ENCODE peak calls at places on chromosomes 5 and 9, in eight cellular contexts. I is cardiac muscle cell, S is psoas muscle, H is PC-3, R is GM23248, Z is Karpas-422, W is colonic mucosa, J is breast epithelium. L is an unnamed sample.

GRCh38 chr9:81686614-81687520 is 2.5 kb downstream of the TLE1 start:
- DNase-seq in J (peak; percentile 86), Z (peak; percentile 52), W (peak; percentile 91), I (peak; percentile 89), S (peak; percentile 78), R (peak; percentile 88), H (peak; percentile 79), L (peak; percentile 84)

GRCh38 chr5:132235340-132235739 is 7.7 kb upstream of the P4HA2 start:
- DNase-seq in W (no peak), H (no peak), Z (no peak), I (no peak), J (no peak), R (no peak), S (no peak), L (no peak)

GRCh38 chr5:135085936-135086235 is 51.9 kb upstream of the PITX1 start:
- DNase-seq in Z (no peak), R (no peak), J (no peak), H (no peak), I (no peak), S (no peak), W (no peak), L (no peak)

GRCh38 chr9:130235558-130236435 is 29.8 kb upstream of the HMCN2 start:
- DNase-seq in S (peak; percentile 67), Z (peak; percentile 84), I (peak; percentile 68), J (peak; percentile 62), R (peak; percentile 65), W (peak; percentile 63), H (peak; percentile 53), L (peak; percentile 31)

GRCh38 chr5:538801-539468 is 14.7 kb upstream of the SLC9A3 start:
- DNase-seq in S (peak; percentile 8), J (no peak), H (no peak), W (no peak), I (no peak), Z (no peak), R (peak; percentile 13), L (no peak)

GRCh38 chr5:126365446-126366198 is 57.6 kb upstream of the GRAMD2B start:
- DNase-seq in W (no peak), Z (no peak), S (no peak), R (no peak), H (peak; percentile 84), J (no peak), I (peak; percentile 66), L (no peak)

GRCh38 chr5:174327317-174327864 is 281.9 kb downstream of the NSG2 start:
- DNase-seq in I (peak; percentile 87), R (peak; percentile 80), H (peak; percentile 93), J (no peak), S (peak; percentile 61), W (peak; percentile 46), Z (peak; percentile 92), L (peak; percentile 59)

GRCh38 chr5:10036136-10036535 is 213.6 kb downstream of the ATPSCKMT start:
- DNase-seq in H (peak; percentile 92), Z (no peak), J (no peak), S (no peak), R (peak; percentile 68), I (peak; percentile 82), W (no peak), L (no peak)

GRCh38 chr5:1400211-1400855 is 44.9 kb downstream of the SLC6A3 start:
- DNase-seq in I (no peak), Z (no peak), R (no peak), H (no peak), W (no peak), J (no peak), S (no peak), L (no peak)

GRCh38 chr9:134690946-134691694 is 49.5 kb downstream of the COL5A1 start:
- DNase-seq in J (no peak), W (no peak), S (peak; percentile 30), Z (no peak), R (peak; percentile 72), H (no peak), I (no peak), L (no peak)

GRCh38 chr5:61631438-61631941 is 299.4 kb downstream of the ZSWIM6 start:
- DNase-seq in H (no peak), W (no peak), I (peak; percentile 74), Z (no peak), R (peak; percentile 19), S (peak; percentile 47), J (no peak), L (no peak)

GRCh38 chr9:8419871-8420270 is 620.3 kb upstream of the DMAC1 start:
- DNase-seq in R (no peak), Z (no peak), W (no peak), J (no peak), H (no peak), I (peak; percentile 2), S (no peak), L (no peak)

GRCh38 chr9:107249131-107249533 is 33.9 kb upstream of the RAD23B start:
- DNase-seq in S (no peak), R (peak; percentile 37), W (no peak), H (peak; percentile 69), I (no peak), J (no peak), Z (no peak), L (no peak)

GRCh38 chr5:72402381-72402890 is 82.3 kb downstream of the PTCD2 start:
- DNase-seq in J (no peak), I (no peak), R (peak; percentile 64), H (peak; percentile 43), W (no peak), Z (no peak), S (no peak), L (no peak)

DNA sequence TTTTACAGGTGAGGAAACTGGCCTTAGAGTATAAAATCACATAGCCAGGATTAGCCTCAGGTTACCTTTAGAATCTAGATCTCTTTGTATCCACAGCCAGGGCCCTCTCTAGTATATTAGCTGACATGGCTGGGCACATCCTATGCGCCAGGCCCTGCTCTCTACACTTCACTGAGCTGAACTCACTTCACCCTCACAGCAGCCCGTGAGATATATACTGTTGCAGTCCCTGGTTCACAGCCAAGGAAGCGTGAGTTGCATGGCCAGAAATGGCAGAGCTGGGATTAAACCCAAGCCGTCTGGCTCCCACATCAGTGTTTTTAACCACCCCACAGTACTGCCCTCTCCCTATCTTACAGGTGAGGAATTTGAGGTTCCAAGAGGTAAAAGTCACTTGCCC is 58.4 kb downstream of the DAB2IP start:
- DNase-seq in I (no peak), H (no peak), W (no peak), S (peak; percentile 45), J (no peak), Z (no peak), R (no peak), L (no peak)
- H3K4me1 ChIP-seq in I (no peaks in the 10 kb centered on the region), H (no peaks in the 10 kb centered on the region), W (peaks cover 5% of the 10 kb centered on the region), S (peaks cover 68% of the 10 kb centered on the region), J (peaks cover 6% of the 10 kb centered on the region), Z (no peaks in the 10 kb centered on the region), R (no peaks in the 10 kb centered on the region), L (no peaks in the 10 kb centered on the region)

GRCh38 chr9:121067655-121068054 is 7.1 kb upstream of the CNTRL start:
- DNase-seq in S (no peak), W (no peak), R (no peak), J (no peak), H (no peak), Z (no peak), I (no peak), L (no peak)

GRCh38 chr9:121074370-121075250 is at the start of gene CNTRL:
- DNase-seq in H (peak; percentile 81), S (peak; percentile 91), I (peak; percentile 93), Z (peak; percentile 98), W (peak; percentile 89), J (peak; percentile 86), R (peak; percentile 97), L (peak; percentile 73)

GRCh38 chr9:121073038-121073437 is 1.7 kb upstream of the CNTRL start:
- DNase-seq in W (peak; percentile 34), H (peak; percentile 22), R (peak; percentile 85), Z (peak; percentile 65), I (peak; percentile 95), J (no peak), S (peak; percentile 27), L (no peak)

GRCh38 chr9:121075251-121076036 is 689 bp downstream of the CNTRL start:
- DNase-seq in H (peak; percentile 19), Z (peak; percentile 82), J (no peak), W (no peak), S (no peak), I (no peak), R (peak; percentile 54), L (peak; percentile 6)

DNA sequence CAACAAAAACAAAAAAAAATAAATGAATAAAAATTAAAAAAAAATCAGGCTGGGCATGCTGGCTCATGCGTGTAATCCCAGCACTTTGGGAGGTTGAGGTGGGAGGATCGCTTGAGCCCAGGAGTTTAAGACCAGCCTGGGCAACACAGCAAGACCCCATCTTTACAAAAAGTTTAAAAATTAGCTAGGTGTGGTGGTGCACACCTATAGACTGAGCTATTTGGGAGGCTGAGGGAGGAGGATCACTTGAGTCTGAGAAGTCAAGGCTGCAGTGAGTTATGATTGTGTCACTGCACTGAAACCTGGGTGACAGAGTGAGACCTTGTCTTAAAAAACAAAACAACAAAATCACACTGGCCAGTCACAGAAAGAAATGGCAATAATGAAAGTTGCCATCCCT is 3.4 kb upstream of the CNTRL start:
- DNase-seq in H (no peak), R (no peak), Z (no peak), S (no peak), I (no peak), W (no peak), J (no peak), L (no peak)
- H3K27ac ChIP-seq in H (peak overlapping the region; percentile 48), R (peak overlapping the region; percentile 92), Z (peak overlapping the region; percentile 100), S (no peak overlapping the region), I (no peak overlapping the region), W (peak overlapping the region; percentile 7), J (peak overlapping the region; percentile 85), L (no peak overlapping the region)

GRCh38 chr5:179124329-179124852 is 64.2 kb downstream of the ZNF354C start:
- DNase-seq in J (peak; percentile 45), S (no peak), R (no peak), H (no peak), Z (no peak), W (no peak), I (no peak), L (no peak)
- H3K9me3 ChIP-seq in J (peaks cover 26% of the 10 kb centered on the region), S (no peaks in the 10 kb centered on the region), R (no peaks in the 10 kb centered on the region), H (no peaks in the 10 kb centered on the region), Z (no peaks in the 10 kb centered on the region), W (no peaks in the 10 kb centered on the region), I (no peaks in the 10 kb centered on the region), L (no peaks in the 10 kb centered on the region)

GRCh38 chr5:140245926-140246325 is 57.0 kb downstream of the PFDN1 start:
- DNase-seq in I (no peak), Z (no peak), R (no peak), W (no peak), H (no peak), S (no peak), J (no peak), L (no peak)
- H3K4me1 ChIP-seq in I (peaks cover 20% of the 10 kb centered on the region), Z (peaks cover 15% of the 10 kb centered on the region), R (peaks cover 44% of the 10 kb centered on the region), W (peaks cover 11% of the 10 kb centered on the region), H (peaks cover 55% of the 10 kb centered on the region), S (peaks cover 83% of the 10 kb centered on the region), J (peaks cover 6% of the 10 kb centered on the region), L (peaks cover 5% of the 10 kb centered on the region)

L was measured in small intestine.